ENCODE peak calls at places on chromosome 4, in eight cellular contexts. Y, S, D, E, C, R, F and K are unnamed samples.

GRCh38 chr4:98509641-98510170 is 148.7 kb downstream of the TSPAN5 start:
- DNase-seq in S (no peak), F (no peak), E (no peak), C (no peak), Y (no peak), R (peak; percentile 41), D (no peak), K (no peak)

GRCh38 chr4:11614426-11614825 is 185.7 kb upstream of the HS3ST1 start:
- DNase-seq in F (peak; percentile 37), R (no peak), Y (no peak), S (peak; percentile 94), D (peak; percentile 87), E (no peak), C (no peak), K (no peak)

GRCh38 chr4:89353514-89353913 is 45.9 kb upstream of the GPRIN3 start:
- DNase-seq in S (no peak), D (no peak), C (no peak), Y (no peak), R (no peak), E (no peak), F (no peak), K (no peak)

GRCh38 chr4:172726001-172726423 is 442.6 kb upstream of the GALNT7 start:
- DNase-seq in F (no peak), S (peak; percentile 67), R (peak; percentile 48), D (no peak), Y (peak; percentile 60), E (no peak), C (peak; percentile 96), K (no peak)

GRCh38 chr4:113499696-113500095 is 261.8 kb downstream of the CAMK2D start:
- DNase-seq in D (peak; percentile 58), R (peak; percentile 85), E (no peak), S (peak; percentile 47), Y (no peak), F (peak; percentile 94), C (no peak), K (no peak)

GRCh38 chr4:158172558-158173258 is at the start of gene GASK1B:
- DNase-seq in D (peak; percentile 42), S (peak; percentile 70), C (peak; percentile 78), E (peak; percentile 38), Y (peak; percentile 50), F (peak; percentile 64), R (peak; percentile 75), K (no peak)

GRCh38 chr4:89204624-89205023 is 93.3 kb downstream of the TIGD2 start:
- DNase-seq in R (peak; percentile 27), C (no peak), Y (no peak), D (no peak), S (peak; percentile 36), E (no peak), F (no peak), K (no peak)

GRCh38 chr4:113272523-113272922 is 223.1 kb downstream of the ANK2 start:
- DNase-seq in C (no peak), R (no peak), Y (no peak), S (no peak), F (no peak), E (no peak), D (no peak), K (no peak)

GRCh38 chr4:112938461-112939058 is 110.9 kb upstream of the ANK2 start:
- DNase-seq in F (peak; percentile 36), E (no peak), D (peak; percentile 31), Y (no peak), C (peak; percentile 8), R (peak; percentile 73), S (peak; percentile 60), K (peak; percentile 4)

GRCh38 chr4:54495091-54495490 is 162.7 kb upstream of the KIT start:
- DNase-seq in E (no peak), Y (no peak), S (peak; percentile 29), F (peak; percentile 16), C (no peak), R (peak; percentile 61), D (peak; percentile 38), K (no peak)

GRCh38 chr4:66949424-66949823 is 595.9 kb downstream of the CENPC start:
- DNase-seq in E (no peak), R (no peak), F (no peak), Y (no peak), S (no peak), C (no peak), D (no peak), K (no peak)

GRCh38 chr4:189124149-189124758 is 816.4 kb upstream of the FRG1 start:
- DNase-seq in Y (no peak), E (no peak), C (peak; percentile 32), S (peak; percentile 47), F (peak; percentile 74), R (peak; percentile 49), D (peak; percentile 33), K (no peak)

GRCh38 chr4:112521123-112522116 is 5.4 kb upstream of the NEUROG2 start:
- DNase-seq in C (no peak), Y (no peak), F (no peak), D (no peak), R (no peak), S (no peak), E (no peak), K (no peak)

GRCh38 chr4:110087116-110087708 is 111.2 kb downstream of the ELOVL6 start:
- DNase-seq in E (no peak), F (peak; percentile 83), C (peak; percentile 82), D (peak; percentile 77), R (peak; percentile 84), Y (no peak), S (peak; percentile 85), K (no peak)

DNA sequence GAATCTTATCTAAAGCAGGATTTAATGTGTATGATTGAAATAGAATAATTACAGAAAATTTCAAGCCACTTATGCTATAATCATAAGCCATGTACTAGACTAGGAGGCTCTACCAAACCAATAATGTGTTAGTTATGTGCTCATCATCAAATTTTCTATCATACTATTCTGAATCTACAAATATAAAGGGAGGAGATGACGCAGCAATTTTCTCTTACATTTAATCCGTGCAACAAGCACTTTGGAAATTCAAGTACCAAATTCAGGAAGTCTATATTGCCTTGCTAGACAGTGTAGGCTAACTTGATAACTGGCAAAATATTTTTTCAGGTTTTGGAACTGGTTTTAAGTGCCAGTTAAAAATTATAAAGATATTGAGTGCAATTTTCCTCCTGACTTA is 283.5 kb downstream of the C4orf33 start:
- DNase-seq in S (no peak), D (no peak), Y (no peak), F (no peak), R (no peak), C (no peak), E (no peak), K (no peak)
- H3K27me3 ChIP-seq in S (no peaks in the 10 kb centered on the region), D (no peaks in the 10 kb centered on the region), Y (no peaks in the 10 kb centered on the region), F (no peaks in the 10 kb centered on the region), R (no peaks in the 10 kb centered on the region), C (no peaks in the 10 kb centered on the region), E (no peaks in the 10 kb centered on the region), K (no peaks in the 10 kb centered on the region)

DNA sequence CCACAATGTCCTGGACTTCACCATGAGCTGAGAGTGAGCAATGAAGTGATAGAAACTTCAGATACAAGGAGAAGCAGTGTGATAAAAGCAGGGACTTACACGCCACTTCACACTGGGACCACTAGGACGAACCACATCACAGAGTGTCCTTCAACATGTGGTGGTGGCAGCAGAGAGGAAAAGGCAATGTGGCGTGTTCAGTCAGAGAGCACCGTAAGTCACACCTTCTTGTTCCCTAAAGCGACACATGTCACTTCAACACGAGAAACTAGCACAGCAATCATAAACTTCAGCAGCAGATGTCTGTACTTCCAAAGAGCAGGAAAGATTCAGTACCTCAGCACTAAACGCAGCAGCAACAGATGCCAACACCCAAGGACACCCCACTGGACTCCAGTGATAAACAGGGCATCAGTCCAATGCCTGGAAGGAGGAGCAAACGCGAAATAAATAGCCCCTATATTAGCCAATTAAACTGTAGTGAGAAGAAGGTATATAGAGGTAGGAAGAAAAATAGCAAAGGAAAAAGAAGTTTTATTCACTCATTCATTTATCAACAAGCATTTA is 96.8 kb downstream of the AREG start:
- DNase-seq in D (no peak), S (peak; percentile 0), R (no peak), F (no peak), E (no peak), Y (no peak), C (peak; percentile 81), K (no peak)
- H3K4me1 ChIP-seq in D (peaks cover 63% of the 10 kb centered on the region), S (peaks cover 52% of the 10 kb centered on the region), R (peaks cover 84% of the 10 kb centered on the region), F (peaks cover 14% of the 10 kb centered on the region), E (no peaks in the 10 kb centered on the region), Y (peaks cover 47% of the 10 kb centered on the region), C (peaks cover 2% of the 10 kb centered on the region), K (no peaks in the 10 kb centered on the region)

DNA sequence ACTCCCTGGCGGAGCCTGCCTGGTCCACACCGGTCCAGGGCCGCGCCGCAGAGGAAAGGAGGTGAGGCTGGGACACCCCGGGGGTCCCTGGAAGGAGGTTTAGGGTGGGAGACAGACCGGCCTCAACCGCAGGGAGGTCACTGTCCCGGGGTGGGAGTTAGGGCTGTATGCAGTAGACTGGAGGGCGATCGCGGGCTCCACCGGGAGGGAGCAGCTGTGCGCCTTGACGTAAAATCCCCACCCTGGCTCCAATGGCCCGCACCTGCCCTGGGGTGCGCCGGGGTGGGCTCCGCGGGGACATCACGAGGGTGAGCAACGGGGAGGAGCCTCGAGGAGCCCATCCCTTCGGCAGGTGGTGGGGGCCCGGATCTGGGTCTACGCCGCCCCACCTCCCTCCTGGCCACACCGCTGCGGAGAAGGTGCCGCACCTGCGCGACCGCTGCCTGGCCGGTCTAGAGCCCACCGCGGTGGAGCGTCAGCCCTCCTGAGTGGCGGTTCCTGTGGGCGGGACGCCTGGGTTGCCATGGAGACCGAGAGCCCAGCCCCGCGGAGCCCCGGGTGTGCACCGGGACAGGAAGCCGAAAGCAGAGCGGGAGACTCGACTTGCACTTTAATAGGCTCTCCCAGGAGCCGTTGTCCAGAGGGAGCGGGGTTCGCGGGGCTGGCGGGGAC is 105.1 kb downstream of the ADRA2C start:
- DNase-seq in D (no peak), F (no peak), E (no peak), R (peak; percentile 42), Y (no peak), C (no peak), S (no peak), K (no peak)
- H3K27me3 ChIP-seq in D (peaks cover 19% of the 10 kb centered on the region), F (peaks cover 66% of the 10 kb centered on the region), E (peaks cover 6% of the 10 kb centered on the region), R (peaks cover 56% of the 10 kb centered on the region), Y (peaks cover 63% of the 10 kb centered on the region), C (peaks cover 17% of the 10 kb centered on the region), S (peaks cover 32% of the 10 kb centered on the region), K (no peaks in the 10 kb centered on the region)

GRCh38 chr4:39044947-39045734 is 12.9 kb upstream of the TMEM156 start:
- DNase-seq in D (peak; percentile 18), F (no peak), C (no peak), E (no peak), S (no peak), R (peak; percentile 70), Y (no peak), K (peak; percentile 55)

GRCh38 chr4:39046243-39046642 is 14.0 kb upstream of the TMEM156 start:
- DNase-seq in E (no peak), R (peak; percentile 40), D (peak; percentile 66), C (no peak), S (peak; percentile 74), F (peak; percentile 54), Y (no peak), K (no peak)

GRCh38 chr4:39048291-39048690 is 13.7 kb upstream of the KLHL5 start:
- DNase-seq in C (no peak), D (no peak), E (no peak), S (no peak), F (peak; percentile 26), Y (no peak), R (no peak), K (peak; percentile 59)

GRCh38 chr4:39045791-39046221 is 13.6 kb upstream of the TMEM156 start:
- DNase-seq in R (peak; percentile 49), F (peak; percentile 21), Y (no peak), D (no peak), S (peak; percentile 22), E (no peak), C (no peak), K (peak; percentile 57)

DNA sequence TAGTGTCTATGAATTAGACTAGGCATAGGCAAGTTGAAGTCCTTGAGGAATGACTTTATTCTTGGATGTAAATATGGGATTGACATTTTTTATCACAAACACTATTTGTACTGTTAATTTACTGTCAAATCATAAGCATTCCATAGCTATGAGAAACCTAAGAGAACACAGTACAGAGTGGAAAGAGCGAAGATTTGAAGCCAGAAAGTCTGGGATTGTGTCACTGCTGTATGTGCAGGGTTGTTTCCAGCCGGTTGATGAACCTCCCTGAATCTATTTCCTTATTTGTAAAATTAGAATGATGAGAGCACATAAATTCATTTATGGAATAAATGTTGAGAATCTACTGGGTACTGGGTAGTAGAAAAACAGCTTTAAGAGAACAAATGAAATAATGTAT is 14.3 kb upstream of the KLHL5 start:
- DNase-seq in S (peak; percentile 26), R (peak; percentile 11), C (no peak), E (no peak), Y (no peak), F (peak; percentile 49), D (no peak), K (no peak)
- H3K4me1 ChIP-seq in S (peaks cover 34% of the 10 kb centered on the region), R (peaks cover 22% of the 10 kb centered on the region), C (no peaks in the 10 kb centered on the region), E (no peaks in the 10 kb centered on the region), Y (peaks cover 18% of the 10 kb centered on the region), F (peaks cover 17% of the 10 kb centered on the region), D (peaks cover 22% of the 10 kb centered on the region), K (peaks cover 37% of the 10 kb centered on the region)